ENCODE peak calls at places on chromosomes 6 and 20, in six cellular contexts. One of them, this sample, is unnamed.

GRCh38 chr6:62640749-62641148 is 354.7 kb upstream of the KHDRBS2 start:
- DNase-seq in BJ: no peak
- DNase-seq in right atrium auricular region: no peak
- DNase-seq in H9: no peak
- DNase-seq in ascending aorta: no peak
- DNase-seq in B cell: no peak
- DNase-seq in this sample: no peak

GRCh38 chr6:125257351-125257750 is 44.4 kb downstream of the HDDC2 start:
- DNase-seq in H9: no peak
- DNase-seq in ascending aorta: no peak
- DNase-seq in right atrium auricular region: no peak
- DNase-seq in B cell: no peak
- DNase-seq in BJ: no peak
- DNase-seq in this sample: no peak

GRCh38 chr6:6980999-6981581 is 126.7 kb upstream of the RREB1 start:
- DNase-seq in B cell: no peak
- DNase-seq in H9: no peak
- DNase-seq in right atrium auricular region: no peak
- DNase-seq in ascending aorta: no peak
- DNase-seq in BJ: no peak
- DNase-seq in this sample: no peak

GRCh38 chr6:152300517-152300916 is 336.6 kb downstream of the SYNE1 start:
- DNase-seq in B cell: no peak
- DNase-seq in ascending aorta: no peak
- DNase-seq in right atrium auricular region: no peak
- DNase-seq in H9: no peak
- DNase-seq in BJ: no peak
- DNase-seq in this sample: no peak

GRCh38 chr20:14495066-14495465 is 157.7 kb upstream of the FLRT3 start:
- DNase-seq in B cell: no peak
- DNase-seq in right atrium auricular region: no peak
- DNase-seq in BJ: no peak
- DNase-seq in ascending aorta: no peak
- DNase-seq in H9: no peak
- DNase-seq in this sample: no peak

GRCh38 chr20:61817061-61817460 is 248.6 kb downstream of the TAF4 start:
- DNase-seq in ascending aorta: no peak
- DNase-seq in BJ: no peak
- DNase-seq in B cell: no peak
- DNase-seq in H9: no peak
- DNase-seq in right atrium auricular region: no peak
- DNase-seq in this sample: no peak

GRCh38 chr20:51509208-51509607 is 33.3 kb downstream of the NFATC2 start:
- DNase-seq in H9: no peak
- DNase-seq in ascending aorta: no peak
- DNase-seq in right atrium auricular region: no peak
- DNase-seq in BJ: no peak
- DNase-seq in B cell: no peak
- DNase-seq in this sample: no peak

GRCh38 chr20:24756292-24757025 is 192.6 kb upstream of the CST7 start:
- DNase-seq in ascending aorta: no peak
- DNase-seq in right atrium auricular region: peak
- DNase-seq in BJ: no peak
- DNase-seq in B cell: no peak
- DNase-seq in H9: peak
- DNase-seq in this sample: no peak

GRCh38 chr20:24692429-24693190 is 223.2 kb downstream of the SYNDIG1 start:
- DNase-seq in ascending aorta: no peak
- DNase-seq in B cell: no peak
- DNase-seq in H9: peak
- DNase-seq in right atrium auricular region: peak
- DNase-seq in BJ: no peak
- DNase-seq in this sample: no peak

GRCh38 chr6:53086302-53086701 is 21.1 kb downstream of the FBXO9 start:
- DNase-seq in H9: no peak
- DNase-seq in ascending aorta: no peak
- DNase-seq in right atrium auricular region: no peak
- DNase-seq in B cell: no peak
- DNase-seq in BJ: no peak
- DNase-seq in this sample: no peak

GRCh38 chr6:167143041-167143440 is 14.7 kb downstream of the GPR31 start:
- DNase-seq in BJ: no peak
- DNase-seq in H9: no peak
- DNase-seq in B cell: no peak
- DNase-seq in right atrium auricular region: no peak
- DNase-seq in ascending aorta: no peak
- DNase-seq in this sample: no peak

GRCh38 chr6:163302747-163303146 is 111.8 kb upstream of the QKI start:
- DNase-seq in H9: no peak
- DNase-seq in B cell: no peak
- DNase-seq in ascending aorta: no peak
- DNase-seq in right atrium auricular region: no peak
- DNase-seq in BJ: no peak
- DNase-seq in this sample: no peak

GRCh38 chr6:72466471-72466870 is 155.4 kb upstream of the KCNQ5 start:
- DNase-seq in H9: no peak
- DNase-seq in ascending aorta: no peak
- DNase-seq in BJ: no peak
- DNase-seq in B cell: no peak
- DNase-seq in right atrium auricular region: no peak
- DNase-seq in this sample: no peak

GRCh38 chr6:125640441-125641150 is 108.8 kb upstream of the HEY2 start:
- DNase-seq in B cell: no peak
- DNase-seq in BJ: no peak
- DNase-seq in H9: no peak
- DNase-seq in ascending aorta: no peak
- DNase-seq in right atrium auricular region: no peak
- DNase-seq in this sample: no peak

GRCh38 chr6:119280080-119280479 is 69.5 kb downstream of the MAN1A1 start:
- DNase-seq in H9: no peak
- DNase-seq in B cell: no peak
- DNase-seq in ascending aorta: no peak
- DNase-seq in right atrium auricular region: no peak
- DNase-seq in BJ: no peak
- DNase-seq in this sample: no peak

GRCh38 chr20:51767018-51767866 is 948 bp downstream of the ATP9A start:
- DNase-seq in right atrium auricular region: peak
- DNase-seq in ascending aorta: peak
- DNase-seq in BJ: no peak
- DNase-seq in H9: peak
- DNase-seq in B cell: peak
- DNase-seq in this sample: peak

GRCh38 chr6:155259897-155260296 is 3.9 kb upstream of the CLDN20 start:
- DNase-seq in B cell: no peak
- DNase-seq in ascending aorta: no peak
- DNase-seq in H9: no peak
- DNase-seq in BJ: no peak
- DNase-seq in right atrium auricular region: no peak
- DNase-seq in this sample: no peak

GRCh38 chr20:41058007-41058673 is 29.5 kb downstream of the TOP1 start:
- DNase-seq in ascending aorta: no peak
- DNase-seq in right atrium auricular region: no peak
- DNase-seq in H9: no peak
- DNase-seq in B cell: no peak
- DNase-seq in BJ: peak
- DNase-seq in this sample: no peak

GRCh38 chr6:72704979-72705378 is 83.1 kb downstream of the KCNQ5 start:
- DNase-seq in B cell: no peak
- DNase-seq in ascending aorta: no peak
- DNase-seq in H9: no peak
- DNase-seq in BJ: no peak
- DNase-seq in right atrium auricular region: no peak
- DNase-seq in this sample: no peak

GRCh38 chr20:57159945-57160610 is 106.4 kb downstream of the BMP7 start:
- DNase-seq in ascending aorta: no peak
- DNase-seq in H9: no peak
- DNase-seq in right atrium auricular region: no peak
- DNase-seq in B cell: no peak
- DNase-seq in BJ: no peak
- DNase-seq in this sample: no peak

GRCh38 chr20:57161478-57162194 is 104.8 kb downstream of the BMP7 start:
- DNase-seq in ascending aorta: no peak
- DNase-seq in right atrium auricular region: no peak
- DNase-seq in B cell: no peak
- DNase-seq in BJ: no peak
- DNase-seq in H9: no peak
- DNase-seq in this sample: no peak

GRCh38 chr20:57163041-57163440 is 103.4 kb downstream of the BMP7 start:
- DNase-seq in ascending aorta: no peak
- DNase-seq in B cell: no peak
- DNase-seq in right atrium auricular region: no peak
- DNase-seq in BJ: no peak
- DNase-seq in H9: no peak
- DNase-seq in this sample: no peak

GRCh38 chr20:57160985-57161384 is 105.5 kb downstream of the BMP7 start:
- DNase-seq in right atrium auricular region: no peak
- DNase-seq in ascending aorta: no peak
- DNase-seq in H9: no peak
- DNase-seq in B cell: no peak
- DNase-seq in BJ: no peak
- DNase-seq in this sample: no peak

DNA sequence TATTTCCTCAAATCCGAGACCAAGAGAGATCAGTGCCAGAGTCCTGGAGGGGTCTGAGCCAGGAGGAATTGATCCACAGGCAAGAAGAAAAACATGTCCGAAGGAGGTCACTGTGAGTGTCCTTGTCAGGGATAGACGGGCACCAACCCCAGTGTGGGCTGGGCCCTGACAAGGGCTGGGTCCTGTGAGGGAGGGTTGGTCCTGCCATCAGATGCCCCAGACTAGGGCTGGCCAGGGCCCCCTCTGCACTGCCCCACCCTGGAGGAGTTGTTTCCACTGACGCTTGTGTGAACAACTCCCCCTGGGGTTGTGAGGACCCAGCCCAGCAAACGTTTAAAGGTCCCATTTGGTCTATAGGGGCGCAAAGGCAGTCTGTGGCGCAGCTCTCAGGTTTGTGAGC is 104.2 kb downstream of the BMP7 start:
- DNase-seq in B cell: no peak
- DNase-seq in ascending aorta: no peak
- DNase-seq in BJ: no peak
- DNase-seq in H9: no peak
- DNase-seq in right atrium auricular region: no peak
- DNase-seq in this sample: no peak
- TF ChIP-seq CTCF in B cell: no peak
- TF ChIP-seq CTCF in ascending aorta: no peak
- TF ChIP-seq CTCF in BJ: no peak
- TF ChIP-seq CTCF in H9: no peak
- TF ChIP-seq CTCF in right atrium auricular region: no peak
- TF ChIP-seq CTCF in this sample: no peak

DNA sequence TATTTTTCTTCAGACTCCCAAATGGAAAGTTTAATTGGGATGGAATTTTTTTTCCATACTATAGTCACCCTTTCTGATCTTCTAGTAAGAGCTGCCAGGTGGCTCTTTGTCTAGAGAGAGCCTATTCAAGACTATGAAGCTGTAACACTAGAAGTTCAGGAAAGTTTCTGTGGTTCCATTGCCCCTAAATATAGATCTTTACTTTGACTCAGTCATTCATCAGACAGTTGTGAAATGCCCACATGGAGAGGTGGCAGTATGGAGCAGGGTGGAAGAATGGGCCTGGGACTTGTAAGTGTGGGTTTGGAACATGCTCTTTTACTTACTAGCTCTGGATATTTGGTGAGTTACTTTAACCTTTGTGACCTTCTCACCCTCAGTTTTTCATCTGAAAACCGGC is 87.8 kb downstream of the CTNNBL1 start:
- DNase-seq in right atrium auricular region: no peak
- DNase-seq in H9: no peak
- DNase-seq in B cell: no peak
- DNase-seq in BJ: no peak
- DNase-seq in ascending aorta: no peak
- DNase-seq in this sample: no peak
- TF ChIP-seq CTCF in right atrium auricular region: no peak
- TF ChIP-seq CTCF in H9: no peak
- TF ChIP-seq CTCF in B cell: no peak
- TF ChIP-seq CTCF in BJ: no peak
- TF ChIP-seq CTCF in ascending aorta: no peak
- TF ChIP-seq CTCF in this sample: no peak

GRCh38 chr6:138107752-138108592 is 753 bp upstream of the PERP start:
- DNase-seq in ascending aorta: no peak
- DNase-seq in B cell: peak
- DNase-seq in BJ: no peak
- DNase-seq in H9: peak
- DNase-seq in right atrium auricular region: no peak
- DNase-seq in this sample: peak

GRCh38 chr6:138105880-138106664 is 1.1 kb downstream of the PERP start:
- DNase-seq in BJ: no peak
- DNase-seq in ascending aorta: no peak
- DNase-seq in B cell: peak
- DNase-seq in H9: peak
- DNase-seq in right atrium auricular region: no peak
- DNase-seq in this sample: no peak

GRCh38 chr6:138106665-138107077 is 548 bp downstream of the PERP start:
- DNase-seq in BJ: no peak
- DNase-seq in B cell: no peak
- DNase-seq in H9: no peak
- DNase-seq in right atrium auricular region: no peak
- DNase-seq in ascending aorta: no peak
- DNase-seq in this sample: peak

GRCh38 chr6:138105446-138105845 is 1.8 kb downstream of the PERP start:
- DNase-seq in H9: no peak
- DNase-seq in B cell: no peak
- DNase-seq in ascending aorta: no peak
- DNase-seq in right atrium auricular region: no peak
- DNase-seq in BJ: no peak
- DNase-seq in this sample: no peak

GRCh38 chr6:138107078-138107751 is at the start of gene PERP:
- DNase-seq in BJ: no peak
- DNase-seq in ascending aorta: no peak
- DNase-seq in H9: peak
- DNase-seq in right atrium auricular region: peak
- DNase-seq in B cell: peak
- DNase-seq in this sample: peak
- TF ChIP-seq CTCF in BJ: no peak
- TF ChIP-seq CTCF in ascending aorta: no peak
- TF ChIP-seq CTCF in H9: no peak
- TF ChIP-seq CTCF in right atrium auricular region: no peak
- TF ChIP-seq CTCF in B cell: no peak
- TF ChIP-seq CTCF in this sample: no peak

GRCh38 chr6:26054659-26054936 is 32.6 kb upstream of the HFE start:
- DNase-seq in B cell: no peak
- DNase-seq in H9: no peak
- DNase-seq in right atrium auricular region: no peak
- DNase-seq in ascending aorta: no peak
- DNase-seq in BJ: no peak
- DNase-seq in this sample: no peak
- TF ChIP-seq CTCF in B cell: no peak
- TF ChIP-seq CTCF in H9: no peak
- TF ChIP-seq CTCF in right atrium auricular region: no peak
- TF ChIP-seq CTCF in ascending aorta: no peak
- TF ChIP-seq CTCF in BJ: no peak
- TF ChIP-seq CTCF in this sample: no peak